ENCODE peak calls at places on chromosome 5, in seven cellular contexts. H, Y, V, W, L, R and X are unnamed samples.

GRCh38 chr5:125835293-125836172 is 587.7 kb upstream of the GRAMD2B start:
- DNase-seq in Y (no peak), H (peak; percentile 1), R (peak; percentile 47), L (no peak), W (peak; percentile 41), V (peak; percentile 36), X (peak; percentile 71)

GRCh38 chr5:1057841-1058548 is 49.4 kb downstream of the NKD2 start:
- DNase-seq in R (no peak), H (no peak), W (peak; percentile 29), L (peak; percentile 45), V (no peak), Y (no peak), X (no peak)

GRCh38 chr5:151224372-151224771 is 480 bp upstream of the CCDC69 start:
- DNase-seq in W (no peak), R (no peak), V (no peak), L (no peak), H (no peak), Y (no peak), X (no peak)

GRCh38 chr5:1207555-1207954 is 6.2 kb downstream of the SLC6A19 start:
- DNase-seq in H (no peak), W (no peak), V (no peak), L (no peak), R (no peak), Y (no peak), X (no peak)

GRCh38 chr5:51958473-51958872 is 575.2 kb downstream of the ISL1 start:
- DNase-seq in Y (no peak), H (no peak), V (no peak), L (no peak), W (no peak), R (no peak), X (no peak)

GRCh38 chr5:143642791-143643190 is 169.2 kb upstream of the HMHB1 start:
- DNase-seq in H (no peak), W (no peak), R (no peak), Y (no peak), V (no peak), L (no peak), X (no peak)

GRCh38 chr5:44603496-44604272 is 205.1 kb upstream of the MRPS30 start:
- DNase-seq in W (no peak), Y (no peak), R (no peak), V (peak; percentile 0), L (no peak), H (no peak), X (no peak)

GRCh38 chr5:176750144-176750543 is 60.2 kb upstream of the UNC5A start:
- DNase-seq in H (no peak), R (no peak), V (no peak), L (no peak), Y (no peak), W (no peak), X (no peak)

GRCh38 chr5:17146280-17146841 is 71.1 kb upstream of the BASP1 start:
- DNase-seq in H (no peak), W (no peak), V (no peak), Y (no peak), L (no peak), R (peak; percentile 5), X (no peak)

GRCh38 chr5:142888469-142889085 is 118.4 kb downstream of the ARHGAP26 start:
- DNase-seq in V (no peak), R (no peak), Y (no peak), H (peak; percentile 61), W (peak; percentile 70), L (peak; percentile 46), X (peak; percentile 76)

GRCh38 chr5:176499273-176499672 is 37.9 kb downstream of the RNF44 start:
- DNase-seq in R (no peak), V (no peak), H (no peak), W (no peak), Y (no peak), L (no peak), X (no peak)

GRCh38 chr5:111930407-111930806 is 173.4 kb upstream of the NREP start:
- DNase-seq in H (no peak), V (no peak), Y (no peak), R (no peak), W (no peak), L (no peak), X (no peak)

GRCh38 chr5:14676320-14676719 is 11.8 kb downstream of the OTULIN start:
- DNase-seq in W (no peak), H (no peak), V (no peak), L (peak; percentile 46), R (no peak), Y (no peak), X (no peak)

GRCh38 chr5:149408252-149409099 is 29.4 kb upstream of the IL17B start:
- DNase-seq in W (no peak), R (no peak), L (no peak), H (no peak), Y (no peak), V (no peak), X (no peak)

GRCh38 chr5:139273572-139274264 is 19.8 kb upstream of the MATR3 start:
- DNase-seq in L (peak; percentile 98), R (peak; percentile 82), V (peak; percentile 74), Y (peak; percentile 61), H (peak; percentile 82), W (peak; percentile 97), X (peak; percentile 74)

GRCh38 chr5:68214472-68215207 is 916 bp upstream of the PIK3R1 start:
- DNase-seq in L (peak; percentile 50), Y (no peak), V (no peak), W (peak; percentile 14), R (no peak), H (no peak), X (peak; percentile 6)

GRCh38 chr5:78006449-78006848 is 230.3 kb upstream of the TBCA start:
- DNase-seq in R (no peak), V (no peak), H (no peak), Y (no peak), W (no peak), L (no peak), X (no peak)

GRCh38 chr5:78005021-78005785 is 229.1 kb upstream of the TBCA start:
- DNase-seq in V (no peak), H (peak; percentile 27), W (no peak), Y (no peak), R (no peak), L (no peak), X (no peak)

GRCh38 chr5:78008356-78008967 is 232.3 kb upstream of the TBCA start:
- DNase-seq in H (peak; percentile 31), R (no peak), V (peak; percentile 21), W (peak; percentile 63), Y (no peak), L (peak; percentile 18), X (peak; percentile 66)

GRCh38 chr5:78007232-78007631 is 231.1 kb upstream of the TBCA start:
- DNase-seq in L (no peak), H (no peak), V (no peak), R (no peak), Y (no peak), W (no peak), X (no peak)

GRCh38 chr5:78009937-78010527 is 233.9 kb upstream of the TBCA start:
- DNase-seq in V (no peak), L (no peak), W (no peak), H (no peak), R (no peak), Y (no peak), X (no peak)
- TF ChIP-seq JUND in V (no peak), L (no peak), W (no peak), H (no peak), R (no peak), Y (no peak), X (no peak)

GRCh38 chr5:158537343-158537742 is 562.4 kb downstream of the EBF1 start:
- DNase-seq in V (no peak), W (no peak), L (no peak), Y (no peak), R (no peak), H (no peak), X (no peak)
- TF ChIP-seq JUND in V (no peak), W (no peak), L (no peak), Y (no peak), R (no peak), H (no peak), X (no peak)

DNA sequence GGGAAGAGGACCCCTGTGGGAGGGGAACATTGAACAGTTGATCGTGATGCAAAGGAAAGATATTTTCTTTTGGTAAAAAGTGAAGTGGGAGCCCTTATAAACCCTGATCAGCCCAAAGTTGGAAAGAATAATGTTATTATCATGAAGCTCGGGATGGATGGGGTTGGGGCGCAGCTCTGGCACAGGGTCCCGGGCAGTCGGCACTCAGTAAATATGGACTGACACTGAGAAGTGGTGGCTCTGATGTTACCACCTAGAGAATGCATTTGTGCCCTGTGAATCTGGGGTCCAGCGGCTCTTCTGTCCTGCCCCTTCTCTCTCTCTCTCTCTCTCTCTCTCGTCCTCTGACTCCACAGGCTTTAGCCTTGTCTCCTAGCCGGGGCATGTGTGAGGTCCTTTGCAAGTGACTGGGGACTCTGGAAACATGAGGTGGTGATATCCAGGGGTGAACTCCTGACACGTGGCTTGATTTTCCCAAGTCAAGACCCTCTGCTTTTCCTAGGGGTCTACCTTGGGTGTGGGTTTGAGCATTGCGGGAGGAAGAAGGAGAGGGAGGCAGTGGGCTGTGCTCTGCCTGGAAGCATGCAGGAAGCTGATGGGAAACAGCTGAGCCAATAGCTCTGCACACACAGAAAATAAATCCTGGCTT is 162.7 kb downstream of the MACROH2A1 start:
- DNase-seq in R (no peak), Y (no peak), H (no peak), V (no peak), L (no peak), W (no peak), X (no peak)
- TF ChIP-seq JUND in R (no peak), Y (no peak), H (no peak), V (no peak), L (no peak), W (no peak), X (no peak)

GRCh38 chr5:131364507-131365050 is 100.7 kb downstream of the CDC42SE2 start:
- DNase-seq in Y (no peak), R (no peak), V (no peak), L (no peak), W (no peak), H (no peak), X (no peak)

GRCh38 chr5:131357739-131358561 is 94.1 kb downstream of the CDC42SE2 start:
- DNase-seq in L (no peak), V (no peak), Y (no peak), W (no peak), H (no peak), R (no peak), X (peak; percentile 29)

GRCh38 chr5:131366428-131366827 is 102.6 kb downstream of the CDC42SE2 start:
- DNase-seq in W (no peak), H (no peak), Y (no peak), L (no peak), R (no peak), V (no peak), X (no peak)

GRCh38 chr5:131363811-131364506 is 100.1 kb downstream of the CDC42SE2 start:
- DNase-seq in H (no peak), R (no peak), L (no peak), W (no peak), Y (no peak), V (no peak), X (no peak)

DNA sequence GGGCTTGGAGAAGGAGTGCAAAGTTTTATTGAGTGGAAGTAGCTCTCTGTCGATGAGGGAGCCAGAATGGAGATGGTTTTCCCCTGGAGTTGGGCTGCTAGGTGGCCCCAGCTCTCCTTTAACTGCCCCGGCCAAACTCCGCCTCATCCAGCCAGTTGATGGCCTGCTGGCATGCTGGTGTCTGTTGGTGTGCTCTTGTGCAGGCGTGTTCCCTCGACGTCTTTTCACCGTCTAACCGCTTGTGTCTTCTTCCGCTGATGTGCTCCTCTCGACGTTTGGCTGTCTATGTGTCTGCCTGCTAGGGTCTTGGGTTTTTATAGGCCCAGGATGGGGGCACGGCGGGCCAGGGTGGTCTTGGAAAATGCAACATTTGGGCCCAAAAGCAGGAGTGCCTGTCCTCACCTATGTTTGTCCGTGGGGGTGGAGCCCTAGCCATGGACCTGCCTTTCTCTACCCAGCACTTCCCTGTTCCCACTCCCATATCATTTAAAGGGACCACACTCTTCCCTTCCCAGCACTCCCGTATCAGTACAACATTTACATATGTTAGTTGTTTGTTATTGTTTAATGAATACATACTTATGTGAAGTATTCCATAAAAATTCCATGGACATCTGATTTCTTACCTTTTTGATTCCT is 97.9 kb downstream of the CDC42SE2 start:
- DNase-seq in W (no peak), H (no peak), R (no peak), Y (no peak), V (no peak), L (no peak), X (no peak)
- TF ChIP-seq JUND in W (no peak), H (no peak), R (no peak), Y (no peak), V (no peak), L (no peak), X (no peak)